ENCODE peak calls at places on chromosomes 16 and 17, in nine cellular contexts. R is stimulated activated CD4-positive, alpha-beta T cell treated with anti-CD3 and anti-CD28 coated beads, Interleukin-15, amount 100 ng/mL, for 48 hours; J is T-cell; I is B cell; P is cardiac muscle cell; U is ELR; W is fibroblast of pulmonary artery; C is KBM-7; D is neuronal stem cell. T is an unnamed sample.

GRCh38 chr16:29662729-29663019 is 373 bp upstream of the SPN start:
- DNase-seq in I (no peak), R (no peak), D (no peak), C (peak), J (peak), W (no peak), U (no peak), P (no peak), T (no peak)

GRCh38 chr16:12067714-12068401 is 91.3 kb downstream of the SNX29 start:
- DNase-seq in J (peak), D (peak), R (no peak), C (peak), I (peak), U (peak), P (peak), W (peak), T (peak)

GRCh38 chr16:87366288-87366687 is 17.3 kb downstream of the FBXO31 start:
- DNase-seq in W (no peak), R (no peak), J (no peak), D (no peak), U (no peak), C (no peak), P (no peak), I (no peak), T (no peak)

GRCh38 chr17:75830168-75831031 is 13.8 kb downstream of the UNC13D start:
- DNase-seq in R (no peak), U (peak), D (peak), J (peak), P (peak), W (no peak), C (no peak), I (peak), T (no peak)

GRCh38 chr17:81510524-81510797 is 2.1 kb downstream of the ACTG1 start:
- DNase-seq in W (peak), I (no peak), J (no peak), P (no peak), U (peak), D (no peak), R (no peak), C (no peak), T (no peak)

GRCh38 chr17:49498037-49498615 is 3.0 kb downstream of the NGFR start:
- DNase-seq in C (no peak), P (peak), J (no peak), I (peak), D (peak), W (no peak), R (no peak), U (peak), T (no peak)

GRCh38 chr16:85757341-85757822 is 6.5 kb upstream of the C16orf74 start:
- DNase-seq in U (peak), W (no peak), R (no peak), P (no peak), C (no peak), I (peak), D (no peak), J (no peak), T (peak)

GRCh38 chr16:260326-260725 is 15.4 kb downstream of the RGS11 start:
- DNase-seq in P (no peak), C (no peak), D (no peak), U (no peak), J (no peak), I (no peak), R (no peak), W (no peak), T (no peak)

GRCh38 chr16:22736791-22737190 is 77.2 kb upstream of the HS3ST2 start:
- DNase-seq in R (no peak), D (no peak), U (no peak), J (no peak), C (no peak), P (no peak), I (no peak), W (no peak), T (no peak)

GRCh38 chr17:222172-222571 is 40.7 kb upstream of the DOC2B start:
- DNase-seq in P (no peak), R (no peak), W (no peak), U (no peak), I (no peak), D (no peak), C (no peak), J (no peak), T (no peak)

GRCh38 chr16:48003226-48003907 is 152.4 kb downstream of the ABCC12 start:
- DNase-seq in J (no peak), U (no peak), C (no peak), I (no peak), D (peak), R (no peak), P (no peak), W (no peak), T (peak)

GRCh38 chr16:85974428-85975375 is 75.7 kb downstream of the IRF8 start:
- DNase-seq in R (no peak), J (no peak), I (no peak), U (no peak), P (no peak), C (no peak), W (no peak), D (no peak), T (no peak)

GRCh38 chr16:80034948-80035700 is 434.6 kb upstream of the MAF start:
- DNase-seq in C (no peak), R (no peak), P (no peak), W (no peak), U (peak), D (no peak), I (no peak), J (no peak), T (peak)

GRCh38 chr17:8014558-8014850 is 12.1 kb downstream of the GUCY2D start:
- DNase-seq in P (no peak), I (no peak), R (no peak), W (no peak), U (no peak), J (no peak), C (no peak), D (no peak), T (no peak)

T was measured in bronchial epithelial cell.